ENCODE peak calls at places on chromosomes 16 and 17, in five cellular contexts. M is mucosa of descending colon; T is amygdala; K is stimulated activated CD8-positive, alpha-beta memory T cell treated with anti-CD3 and anti-CD28 coated beads, Interleukin-15, amount 100 ng/mL, for 24 hours; X is heart left ventricle. R is an unnamed sample.

GRCh38 chr17:74947041-74947754 is 11.5 kb downstream of the OTOP3 start:
- DNase-seq in T (no peak), M (no peak), X (no peak), K (no peak), R (no peak)

GRCh38 chr16:31471875-31472558 is at the start of gene TGFB1I1:
- DNase-seq in M (peak), K (no peak), X (peak), T (no peak), R (no peak)

GRCh38 chr16:10037771-10038170 is 144.5 kb downstream of the GRIN2A start:
- DNase-seq in M (no peak), X (no peak), K (no peak), T (no peak), R (no peak)

GRCh38 chr17:47633996-47634395 is 15.7 kb upstream of the KPNB1 start:
- DNase-seq in M (no peak), T (no peak), K (no peak), X (no peak), R (no peak)

GRCh38 chr17:34884597-34884996 is 76.7 kb downstream of the CCT6B start:
- DNase-seq in M (no peak), K (no peak), T (no peak), X (no peak), R (no peak)

GRCh38 chr17:50184057-50184456 is 17.4 kb downstream of the COL1A1 start:
- DNase-seq in M (peak), T (no peak), K (no peak), X (no peak), R (no peak)

GRCh38 chr16:85970712-85971220 is 71.8 kb downstream of the IRF8 start:
- DNase-seq in M (no peak), K (no peak), X (no peak), T (no peak), R (no peak)

GRCh38 chr16:85082553-85083050 is 29.7 kb downstream of the CIBAR2 start:
- DNase-seq in K (no peak), T (no peak), X (no peak), M (no peak), R (no peak)

GRCh38 chr17:78322858-78323455 is 36.9 kb downstream of the SOCS3 start:
- DNase-seq in K (no peak), M (peak), X (peak), T (no peak), R (no peak)

GRCh38 chr17:21525464-21526130 is 149.4 kb downstream of the KCNJ12 start:
- DNase-seq in T (no peak), M (no peak), X (no peak), K (no peak), R (no peak)

GRCh38 chr17:33013596-33014375 is 22.1 kb downstream of the SPACA3 start:
- DNase-seq in T (no peak), K (no peak), M (no peak), X (no peak), R (no peak)

GRCh38 chr17:51289776-51290175 is 29.4 kb downstream of the UTP18 start:
- DNase-seq in M (no peak), T (no peak), K (no peak), X (no peak), R (no peak)

GRCh38 chr17:17538417-17539391 is 42.5 kb upstream of the RASD1 start:
- DNase-seq in K (no peak), T (no peak), X (no peak), M (no peak), R (peak)

GRCh38 chr17:32520737-32521399 is 34.1 kb downstream of the CDK5R1 start:
- DNase-seq in M (no peak), X (no peak), K (no peak), T (no peak), R (no peak)

GRCh38 chr17:77726549-77726957 is 231.9 kb upstream of the TNRC6C start:
- DNase-seq in X (no peak), T (no peak), K (no peak), M (no peak), R (no peak)

GRCh38 chr17:55273579-55274370 is 9.0 kb downstream of the HLF start:
- DNase-seq in K (no peak), M (no peak), X (peak), T (peak), R (peak)

GRCh38 chr16:85390511-85391174 is 222.5 kb upstream of the GSE1 start:
- DNase-seq in T (no peak), K (no peak), X (peak), M (peak), R (no peak)

GRCh38 chr17:50272711-50273653 is 1.3 kb upstream of the TMEM92 start:
- DNase-seq in X (peak), M (no peak), K (peak), T (peak), R (no peak)

GRCh38 chr17:77319211-77320031 is 178.7 kb downstream of the SEC14L1 start:
- DNase-seq in K (no peak), X (peak), M (peak), T (no peak), R (no peak)

GRCh38 chr17:2191785-2192184 is 111.8 kb downstream of the SMG6 start:
- DNase-seq in M (no peak), K (no peak), T (no peak), X (no peak), R (no peak)

GRCh38 chr16:57426356-57426755 is 20.8 kb downstream of the CIAPIN1 start:
- DNase-seq in K (no peak), T (no peak), X (no peak), M (no peak), R (no peak)

GRCh38 chr16:26578748-26579147 is 488.0 kb upstream of the C16orf82 start:
- DNase-seq in M (no peak), X (no peak), K (no peak), T (no peak), R (no peak)

GRCh38 chr16:30588651-30589050 is 3.2 kb upstream of the ZNF785 start:
- DNase-seq in K (no peak), M (no peak), X (no peak), T (no peak), R (no peak)

GRCh38 chr16:76446251-76446650 is 169.1 kb downstream of the CNTNAP4 start:
- DNase-seq in X (no peak), M (no peak), T (no peak), K (no peak), R (peak)

R was measured in putamen.